ENCODE peak calls at places on chromosome 19, in five cellular contexts. X, N, C, M and F are unnamed samples.

GRCh38 chr19:43591904-43592772 is 3.8 kb downstream of the IRGQ start:
- DNase-seq in X (no peak), N (no peak), C (no peak), M (no peak), F (no peak)

GRCh38 chr19:19385131-19385899 is 20.2 kb upstream of the GATAD2A start:
- DNase-seq in X (peak), N (peak), C (peak), M (peak), F (peak)

GRCh38 chr19:53898680-53899341 is 10.3 kb upstream of the CACNG7 start:
- DNase-seq in X (peak), N (peak), C (no peak), M (no peak), F (no peak)

GRCh38 chr19:16384688-16385087 is 60.1 kb downstream of the KLF2 start:
- DNase-seq in X (no peak), N (no peak), C (no peak), M (no peak), F (no peak)

GRCh38 chr19:6056282-6056741 is 54.0 kb downstream of the RFX2 start:
- DNase-seq in X (no peak), N (no peak), C (no peak), M (peak), F (no peak)

GRCh38 chr19:1618157-1619093 is 13.2 kb upstream of the UQCR11 start:
- DNase-seq in X (peak), N (peak), C (no peak), M (peak), F (no peak)

GRCh38 chr19:17125052-17125727 is 49.6 kb downstream of the MYO9B start:
- DNase-seq in X (no peak), N (no peak), C (no peak), M (no peak), F (no peak)

GRCh38 chr19:29687244-29687896 is 22.1 kb downstream of the PLEKHF1 start:
- DNase-seq in X (no peak), N (no peak), C (peak), M (no peak), F (peak)

GRCh38 chr19:30222428-30222873 is 149.7 kb upstream of the ZNF536 start:
- DNase-seq in X (no peak), N (peak), C (no peak), M (no peak), F (no peak)

GRCh38 chr19:927044-927706 is 1.3 kb downstream of the ARID3A start:
- DNase-seq in X (no peak), N (peak), C (no peak), M (peak), F (no peak)

GRCh38 chr19:1811942-1812425 is at the start of gene ATP8B3:
- DNase-seq in X (no peak), N (no peak), C (no peak), M (no peak), F (no peak)

GRCh38 chr19:5173993-5174392 is 166.6 kb downstream of the PTPRS start:
- DNase-seq in X (no peak), N (no peak), C (no peak), M (no peak), F (no peak)

GRCh38 chr19:33774751-33775150 is 21.9 kb upstream of the KCTD15 start:
- DNase-seq in X (no peak), N (no peak), C (no peak), M (no peak), F (no peak)

GRCh38 chr19:1411255-1412191 is 4.1 kb downstream of the DAZAP1 start:
- DNase-seq in X (peak), N (no peak), C (no peak), M (peak), F (no peak)

GRCh38 chr19:5046339-5047039 is 77.6 kb downstream of the KDM4B start:
- DNase-seq in X (no peak), N (no peak), C (no peak), M (peak), F (no peak)

GRCh38 chr19:29040951-29041350 is 172.0 kb downstream of the UQCRFS1 start:
- DNase-seq in X (no peak), N (peak), C (no peak), M (no peak), F (no peak)

GRCh38 chr19:50344661-50345318 is 15.6 kb upstream of the KCNC3 start:
- DNase-seq in X (no peak), N (no peak), C (no peak), M (no peak), F (no peak)

GRCh38 chr19:50352242-50352641 is 13.2 kb downstream of the NAPSA start:
- DNase-seq in X (no peak), N (no peak), C (no peak), M (no peak), F (no peak)

DNA sequence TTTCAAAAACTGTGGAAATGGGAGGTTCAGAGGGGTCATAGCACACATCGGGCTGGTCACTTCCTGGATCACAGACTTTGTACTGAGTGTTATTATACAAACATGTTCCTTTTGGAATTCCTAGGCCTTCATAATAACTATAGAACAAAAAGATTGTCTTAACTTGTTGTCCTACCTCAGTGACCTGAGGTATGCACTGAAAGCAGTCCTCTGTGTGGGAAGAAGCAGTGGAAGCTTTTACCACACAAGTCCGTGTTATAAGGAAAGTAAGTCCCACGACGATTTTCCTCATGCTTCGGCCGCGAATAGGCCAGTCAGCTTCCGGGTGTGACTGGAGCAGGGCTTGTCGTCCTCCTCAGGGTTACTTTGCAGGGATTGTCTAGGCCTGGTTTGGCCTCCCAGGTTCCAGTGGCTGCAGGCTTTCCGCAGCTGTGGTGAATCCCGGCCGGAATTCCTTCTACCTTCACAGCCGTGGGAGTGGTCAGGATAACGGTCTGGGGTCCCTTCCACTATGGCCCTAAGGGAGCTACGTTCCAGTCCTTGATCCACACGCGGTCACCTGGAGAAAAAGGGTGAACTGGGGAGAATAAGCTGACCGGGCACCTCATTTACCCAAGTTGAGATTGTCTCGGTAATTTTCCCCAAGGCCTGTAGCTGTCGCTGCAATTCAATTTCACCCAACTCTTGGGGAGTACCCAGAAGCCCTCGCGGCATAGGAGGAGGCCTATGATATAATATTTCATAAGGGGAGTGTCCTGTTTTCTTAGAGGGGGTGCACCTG is 16.0 kb downstream of the NAPSA start:
- DNase-seq in X (no peak), N (no peak), C (no peak), M (no peak), F (no peak)
- TF ChIP-seq CTCF in X (no peak), N (peak), C (no peak), M (no peak), F (no peak)

GRCh38 chr19:45615795-45616708 is 14.0 kb upstream of the GPR4 start:
- DNase-seq in X (peak), N (peak), C (peak), M (peak), F (no peak)

GRCh38 chr19:45608948-45609347 is 6.9 kb upstream of the GPR4 start:
- DNase-seq in X (no peak), N (no peak), C (no peak), M (no peak), F (no peak)

GRCh38 chr19:45616709-45617027 is 14.7 kb upstream of the GPR4 start:
- DNase-seq in X (no peak), N (no peak), C (no peak), M (no peak), F (no peak)

DNA sequence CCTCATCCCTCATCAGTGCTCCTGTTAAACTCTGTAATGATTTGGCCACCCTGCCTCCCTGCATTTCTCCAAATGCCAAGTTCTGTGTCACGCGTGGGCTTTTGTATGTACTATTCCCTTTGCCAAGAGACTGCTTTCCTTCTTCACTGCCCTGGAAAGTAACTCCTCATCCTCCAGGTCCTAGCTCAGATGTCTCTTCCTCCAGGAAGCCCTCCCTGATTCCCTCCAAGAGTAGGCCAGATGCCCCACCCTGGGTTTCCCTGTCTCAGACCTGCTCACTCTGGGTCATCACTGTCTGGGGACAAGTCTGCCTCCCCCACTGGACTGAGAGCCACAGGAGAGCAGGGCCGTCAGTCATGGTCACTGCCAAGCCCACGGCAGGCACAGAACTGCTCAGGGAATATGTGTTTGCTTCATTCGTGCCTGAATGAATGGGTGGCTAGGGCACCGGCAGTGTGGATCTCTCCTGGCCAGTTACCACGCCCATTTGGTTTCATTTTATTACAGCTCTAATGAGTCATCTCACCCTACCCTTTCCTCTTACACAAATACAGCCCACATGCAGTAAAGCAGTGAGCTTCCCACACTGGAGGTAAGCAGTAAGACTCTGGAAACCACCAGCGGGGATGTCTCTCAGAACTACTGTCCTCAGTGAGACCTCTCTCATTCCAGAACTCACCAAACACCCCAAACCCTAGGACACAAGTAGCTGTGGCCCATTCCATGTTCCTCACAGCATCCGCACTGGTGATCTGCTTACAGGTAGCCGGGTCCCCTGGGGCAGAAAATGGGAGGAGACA is 12.1 kb upstream of the GPR4 start:
- DNase-seq in X (no peak), N (no peak), C (peak), M (peak), F (peak)
- H3K4me3 ChIP-seq in X (no peak), N (no peak), C (no peak), M (no peak), F (no peak)

GRCh38 chr19:14023404-14024235 is 4.3 kb upstream of the RLN3 start:
- DNase-seq in X (peak), N (peak), C (no peak), M (peak), F (no peak)
- TF ChIP-seq CTCF in X (peak), N (peak), C (peak), M (peak), F (peak)

GRCh38 chr19:45971260-45971902 is 2.3 kb downstream of the NOVA2 start:
- DNase-seq in X (no peak), N (no peak), C (no peak), M (no peak), F (no peak)

GRCh38 chr19:45969676-45970075 is 4.0 kb downstream of the NOVA2 start:
- DNase-seq in X (no peak), N (no peak), C (no peak), M (no peak), F (no peak)

GRCh38 chr19:45973564-45974338 is at the start of gene NOVA2:
- DNase-seq in X (peak), N (peak), C (no peak), M (peak), F (no peak)

GRCh38 chr19:45972944-45973525 is 630 bp downstream of the NOVA2 start:
- DNase-seq in X (no peak), N (peak), C (no peak), M (no peak), F (no peak)

DNA sequence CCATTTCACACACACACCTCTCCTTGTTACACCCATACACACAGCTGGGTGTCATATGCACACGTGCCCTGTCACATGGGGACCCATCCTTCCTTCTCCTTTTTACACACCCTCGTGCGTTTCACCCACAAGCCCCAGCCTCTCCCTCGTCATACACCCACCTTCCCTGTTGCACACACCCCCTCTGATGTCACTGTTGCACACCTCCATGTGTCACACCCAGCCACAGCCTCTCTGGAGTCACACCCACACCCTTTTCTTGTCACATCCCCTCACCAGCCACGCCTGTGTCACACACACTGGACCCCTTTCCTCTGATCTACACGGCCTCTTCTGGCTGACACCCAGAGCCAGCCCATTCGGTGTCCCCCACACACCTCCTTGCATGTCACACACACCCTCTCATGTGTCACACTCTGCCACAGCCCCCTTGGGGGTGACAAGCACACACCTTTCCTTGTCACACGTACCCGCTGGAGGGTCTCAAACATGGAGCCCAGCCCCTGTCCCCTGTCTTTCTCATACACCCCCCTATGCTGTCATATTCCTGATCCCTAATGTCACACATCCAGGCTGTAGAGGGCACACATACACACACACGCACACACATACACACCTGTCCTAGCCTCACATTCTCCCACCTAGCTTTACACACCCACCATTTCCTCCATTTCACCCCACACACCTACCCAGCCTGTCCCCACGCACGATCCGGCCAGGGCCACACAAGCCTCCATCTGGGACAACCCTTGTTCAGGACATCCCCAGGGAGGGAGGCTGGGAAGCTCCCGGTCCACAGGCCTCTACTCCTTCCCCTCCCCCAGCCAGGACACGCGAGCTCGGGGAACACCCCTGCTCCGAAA is 1.4 kb downstream of the NOVA2 start:
- DNase-seq in X (no peak), N (no peak), C (no peak), M (no peak), F (no peak)
- H3K4me3 ChIP-seq in X (peak), N (peak), C (no peak), M (peak), F (no peak)

DNA sequence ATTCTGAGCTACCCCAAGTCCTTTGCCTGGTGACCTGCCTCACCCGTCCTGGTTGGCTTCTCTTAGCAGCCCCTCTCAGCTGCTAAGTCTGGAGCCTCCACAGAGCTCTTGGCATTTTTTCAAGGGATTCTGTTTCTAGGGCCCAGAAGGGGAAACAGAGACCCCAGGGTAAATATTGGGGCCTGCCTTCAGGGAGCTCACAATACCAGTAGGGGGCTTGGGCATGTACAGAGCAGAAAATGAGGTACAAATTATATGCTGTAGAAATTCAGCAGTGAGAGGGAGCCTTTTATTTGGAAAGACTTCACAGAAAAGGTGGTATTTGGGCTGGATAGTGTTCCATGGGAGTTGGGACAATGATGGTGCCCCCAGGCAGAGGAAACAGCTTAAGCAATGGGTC is 3.7 kb downstream of the SAMD4B start:
- DNase-seq in X (no peak), N (no peak), C (no peak), M (no peak), F (no peak)
- TF ChIP-seq CTCF in X (no peak), N (peak), C (peak), M (no peak), F (no peak)